ENCODE peak calls at places on chromosome 16, in nine cellular contexts. One of them, this sample, is unnamed.

GRCh38 chr16:12433691-12434390 is 369.8 kb downstream of the CPPED1 start:
- DNase-seq in AG10803: no peak
- DNase-seq in CD8-positive, alpha-beta memory T cell: no peak
- DNase-seq in GM23248: no peak
- DNase-seq in BJ: no peak
- DNase-seq in aorta: no peak
- DNase-seq in prostate gland: no peak
- DNase-seq in fibroblast of pulmonary artery: no peak
- DNase-seq in Peyer's patch: no peak
- DNase-seq in this sample: no peak

GRCh38 chr16:82882249-82882648 is 255.5 kb downstream of the CDH13 start:
- DNase-seq in CD8-positive, alpha-beta memory T cell: no peak
- DNase-seq in aorta: no peak
- DNase-seq in GM23248: no peak
- DNase-seq in fibroblast of pulmonary artery: no peak
- DNase-seq in Peyer's patch: no peak
- DNase-seq in BJ: no peak
- DNase-seq in prostate gland: no peak
- DNase-seq in AG10803: no peak
- DNase-seq in this sample: no peak

GRCh38 chr16:22373662-22374310 is 633 bp downstream of the CDR2 start:
- DNase-seq in CD8-positive, alpha-beta memory T cell: peak; percentile 46
- DNase-seq in BJ: no peak
- DNase-seq in prostate gland: peak; percentile 41
- DNase-seq in fibroblast of pulmonary artery: no peak
- DNase-seq in aorta: peak; percentile 83
- DNase-seq in AG10803: no peak
- DNase-seq in GM23248: peak; percentile 79
- DNase-seq in Peyer's patch: peak; percentile 46
- DNase-seq in this sample: peak; percentile 27

GRCh38 chr16:16805809-16806208 is 426.9 kb downstream of the NPIPA7 start:
- DNase-seq in CD8-positive, alpha-beta memory T cell: no peak
- DNase-seq in aorta: no peak
- DNase-seq in Peyer's patch: no peak
- DNase-seq in GM23248: no peak
- DNase-seq in fibroblast of pulmonary artery: no peak
- DNase-seq in BJ: no peak
- DNase-seq in prostate gland: no peak
- DNase-seq in AG10803: no peak
- DNase-seq in this sample: no peak

GRCh38 chr16:89185062-89185751 is 13.7 kb downstream of the CDH15 start:
- DNase-seq in CD8-positive, alpha-beta memory T cell: peak; percentile 45
- DNase-seq in BJ: no peak
- DNase-seq in AG10803: no peak
- DNase-seq in GM23248: peak; percentile 44
- DNase-seq in fibroblast of pulmonary artery: no peak
- DNase-seq in Peyer's patch: no peak
- DNase-seq in prostate gland: no peak
- DNase-seq in aorta: no peak
- DNase-seq in this sample: no peak

GRCh38 chr16:31141489-31142108 is 6.1 kb upstream of the PRSS8 start:
- DNase-seq in fibroblast of pulmonary artery: no peak
- DNase-seq in prostate gland: no peak
- DNase-seq in GM23248: peak; percentile 82
- DNase-seq in aorta: no peak
- DNase-seq in Peyer's patch: no peak
- DNase-seq in CD8-positive, alpha-beta memory T cell: peak; percentile 12
- DNase-seq in AG10803: no peak
- DNase-seq in BJ: no peak
- DNase-seq in this sample: peak; percentile 72

GRCh38 chr16:49465661-49466528 is 92.3 kb downstream of the C16orf78 start:
- DNase-seq in fibroblast of pulmonary artery: no peak
- DNase-seq in AG10803: no peak
- DNase-seq in aorta: no peak
- DNase-seq in CD8-positive, alpha-beta memory T cell: no peak
- DNase-seq in GM23248: no peak
- DNase-seq in Peyer's patch: no peak
- DNase-seq in BJ: no peak
- DNase-seq in prostate gland: no peak
- DNase-seq in this sample: no peak

GRCh38 chr16:57009641-57010170 is 20.3 kb downstream of the NLRC5 start:
- DNase-seq in prostate gland: no peak
- DNase-seq in CD8-positive, alpha-beta memory T cell: no peak
- DNase-seq in AG10803: no peak
- DNase-seq in GM23248: no peak
- DNase-seq in aorta: peak; percentile 9
- DNase-seq in fibroblast of pulmonary artery: no peak
- DNase-seq in BJ: no peak
- DNase-seq in Peyer's patch: no peak
- DNase-seq in this sample: no peak

GRCh38 chr16:70663524-70664324 is 17.4 kb downstream of the IL34 start:
- DNase-seq in BJ: no peak
- DNase-seq in fibroblast of pulmonary artery: no peak
- DNase-seq in CD8-positive, alpha-beta memory T cell: no peak
- DNase-seq in GM23248: no peak
- DNase-seq in Peyer's patch: no peak
- DNase-seq in prostate gland: no peak
- DNase-seq in aorta: peak; percentile 72
- DNase-seq in AG10803: no peak
- DNase-seq in this sample: no peak

GRCh38 chr16:10577305-10578202 is 2.8 kb downstream of the EMP2 start:
- DNase-seq in BJ: no peak
- DNase-seq in Peyer's patch: no peak
- DNase-seq in prostate gland: no peak
- DNase-seq in GM23248: peak; percentile 40
- DNase-seq in aorta: no peak
- DNase-seq in fibroblast of pulmonary artery: no peak
- DNase-seq in CD8-positive, alpha-beta memory T cell: no peak
- DNase-seq in AG10803: peak; percentile 85
- DNase-seq in this sample: no peak

GRCh38 chr16:47924950-47925349 is 230.8 kb downstream of the ABCC12 start:
- DNase-seq in prostate gland: no peak
- DNase-seq in aorta: no peak
- DNase-seq in fibroblast of pulmonary artery: no peak
- DNase-seq in AG10803: no peak
- DNase-seq in GM23248: no peak
- DNase-seq in Peyer's patch: no peak
- DNase-seq in CD8-positive, alpha-beta memory T cell: no peak
- DNase-seq in BJ: no peak
- DNase-seq in this sample: no peak

GRCh38 chr16:8611886-8612595 is 9.5 kb upstream of the METTL22 start:
- DNase-seq in AG10803: no peak
- DNase-seq in Peyer's patch: no peak
- DNase-seq in aorta: no peak
- DNase-seq in GM23248: peak; percentile 40
- DNase-seq in prostate gland: no peak
- DNase-seq in BJ: no peak
- DNase-seq in CD8-positive, alpha-beta memory T cell: no peak
- DNase-seq in fibroblast of pulmonary artery: peak; percentile 25
- DNase-seq in this sample: no peak

GRCh38 chr16:47486856-47487255 is 25.7 kb downstream of the PHKB start:
- DNase-seq in Peyer's patch: no peak
- DNase-seq in prostate gland: no peak
- DNase-seq in aorta: no peak
- DNase-seq in BJ: no peak
- DNase-seq in AG10803: no peak
- DNase-seq in fibroblast of pulmonary artery: no peak
- DNase-seq in GM23248: no peak
- DNase-seq in CD8-positive, alpha-beta memory T cell: no peak
- DNase-seq in this sample: no peak

GRCh38 chr16:31181102-31181830 is 1.3 kb downstream of the FUS start:
- DNase-seq in prostate gland: no peak
- DNase-seq in aorta: peak; percentile 82
- DNase-seq in GM23248: peak; percentile 78
- DNase-seq in BJ: no peak
- DNase-seq in fibroblast of pulmonary artery: peak; percentile 46
- DNase-seq in CD8-positive, alpha-beta memory T cell: no peak
- DNase-seq in AG10803: no peak
- DNase-seq in Peyer's patch: peak; percentile 31
- DNase-seq in this sample: peak; percentile 51

GRCh38 chr16:89018605-89019158 is 41.7 kb upstream of the CBFA2T3 start:
- DNase-seq in GM23248: no peak
- DNase-seq in prostate gland: no peak
- DNase-seq in Peyer's patch: no peak
- DNase-seq in aorta: peak; percentile 65
- DNase-seq in CD8-positive, alpha-beta memory T cell: no peak
- DNase-seq in AG10803: peak; percentile 52
- DNase-seq in fibroblast of pulmonary artery: no peak
- DNase-seq in BJ: no peak
- DNase-seq in this sample: no peak

GRCh38 chr16:65658339-65659275 is 536.7 kb upstream of the CDH11 start:
- DNase-seq in aorta: no peak
- DNase-seq in BJ: peak; percentile 69
- DNase-seq in AG10803: peak; percentile 94
- DNase-seq in prostate gland: peak; percentile 64
- DNase-seq in fibroblast of pulmonary artery: peak; percentile 85
- DNase-seq in GM23248: peak; percentile 96
- DNase-seq in Peyer's patch: no peak
- DNase-seq in CD8-positive, alpha-beta memory T cell: no peak
- DNase-seq in this sample: peak; percentile 99

GRCh38 chr16:55809386-55809785 is 23.5 kb downstream of the CES1 start:
- DNase-seq in fibroblast of pulmonary artery: no peak
- DNase-seq in BJ: no peak
- DNase-seq in AG10803: no peak
- DNase-seq in Peyer's patch: no peak
- DNase-seq in CD8-positive, alpha-beta memory T cell: no peak
- DNase-seq in prostate gland: no peak
- DNase-seq in GM23248: no peak
- DNase-seq in aorta: no peak
- DNase-seq in this sample: no peak

DNA sequence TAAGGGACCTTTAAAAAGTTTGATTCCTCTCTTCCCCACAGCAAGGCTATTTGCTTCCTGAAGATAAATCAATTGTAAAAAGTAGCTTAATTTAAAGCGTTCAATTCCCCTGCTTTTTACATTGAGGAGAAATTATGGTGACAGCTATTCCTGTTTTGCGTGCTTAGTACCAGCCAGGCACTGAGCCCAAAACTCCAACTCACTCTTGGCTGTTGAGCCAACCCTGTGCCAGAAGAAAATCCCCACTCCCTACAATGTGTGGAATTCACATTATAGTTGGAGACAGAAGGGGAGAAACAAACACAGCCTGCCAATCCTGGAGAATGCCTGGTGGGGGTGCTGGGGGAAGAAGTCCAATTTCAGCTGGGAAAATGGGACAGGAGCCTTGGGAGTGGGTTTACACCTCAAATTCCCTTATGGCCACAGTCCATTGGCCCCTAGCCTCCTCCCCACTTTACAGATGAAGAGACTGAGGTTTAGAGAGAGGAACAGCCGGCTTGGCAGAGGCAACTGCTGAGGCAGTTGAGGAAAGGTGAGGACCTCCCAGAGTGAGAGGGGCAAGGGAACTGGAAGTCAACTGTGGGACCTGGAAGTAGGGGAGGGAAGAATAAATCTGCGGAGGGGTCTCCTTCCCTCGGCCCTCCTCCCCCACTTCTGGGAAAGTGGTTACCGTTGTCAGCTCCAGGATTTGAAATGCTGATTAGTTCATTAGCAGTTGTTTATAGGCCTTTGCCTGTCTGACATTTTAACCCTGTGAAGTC is 26.1 kb downstream of the CDH1 start:
- DNase-seq in BJ: no peak
- DNase-seq in prostate gland: peak; percentile 49
- DNase-seq in AG10803: peak; percentile 78
- DNase-seq in CD8-positive, alpha-beta memory T cell: no peak
- DNase-seq in Peyer's patch: no peak
- DNase-seq in fibroblast of pulmonary artery: peak; percentile 15
- DNase-seq in aorta: no peak
- DNase-seq in GM23248: peak; percentile 69
- DNase-seq in this sample: no peak
- H3K4me3 ChIP-seq in BJ: no peak overlapping the region
- H3K4me3 ChIP-seq in prostate gland: no peak overlapping the region
- H3K4me3 ChIP-seq in AG10803: no peak overlapping the region
- H3K4me3 ChIP-seq in CD8-positive, alpha-beta memory T cell: no peak overlapping the region
- H3K4me3 ChIP-seq in Peyer's patch: no peak overlapping the region
- H3K4me3 ChIP-seq in fibroblast of pulmonary artery: no peak overlapping the region
- H3K4me3 ChIP-seq in aorta: no peak overlapping the region
- H3K4me3 ChIP-seq in GM23248: no peak overlapping the region
- H3K4me3 ChIP-seq in this sample: no peak overlapping the region

DNA sequence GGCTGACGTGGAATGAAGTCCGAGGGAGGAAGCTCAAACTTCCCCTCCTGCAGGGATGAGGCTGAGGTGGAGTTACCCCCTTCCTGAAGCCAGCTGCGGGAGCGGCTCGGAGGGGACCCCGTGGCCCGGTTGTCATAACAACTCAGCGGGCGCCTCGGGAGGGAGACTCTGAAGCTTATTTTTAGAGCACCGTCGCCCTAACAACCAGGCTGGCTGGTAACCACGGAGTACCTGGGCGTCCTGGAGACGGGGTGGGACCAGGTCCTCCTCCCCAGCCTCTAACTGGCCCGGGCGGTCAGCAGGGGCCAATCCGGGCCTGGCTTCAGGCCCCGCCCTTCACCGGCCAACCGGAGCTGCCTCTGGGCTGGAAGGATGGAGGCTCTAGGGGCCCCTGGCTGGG is 27.7 kb downstream of the NECAB2 start:
- DNase-seq in GM23248: no peak
- DNase-seq in BJ: no peak
- DNase-seq in fibroblast of pulmonary artery: no peak
- DNase-seq in aorta: no peak
- DNase-seq in AG10803: no peak
- DNase-seq in Peyer's patch: no peak
- DNase-seq in CD8-positive, alpha-beta memory T cell: no peak
- DNase-seq in prostate gland: peak; percentile 13
- DNase-seq in this sample: peak; percentile 39
- H3K4me3 ChIP-seq in GM23248: no peak overlapping the region
- H3K4me3 ChIP-seq in BJ: no peak overlapping the region
- H3K4me3 ChIP-seq in fibroblast of pulmonary artery: no peak overlapping the region
- H3K4me3 ChIP-seq in aorta: no peak overlapping the region
- H3K4me3 ChIP-seq in AG10803: no peak overlapping the region
- H3K4me3 ChIP-seq in Peyer's patch: no peak overlapping the region
- H3K4me3 ChIP-seq in CD8-positive, alpha-beta memory T cell: no peak overlapping the region
- H3K4me3 ChIP-seq in prostate gland: no peak overlapping the region
- H3K4me3 ChIP-seq in this sample: no peak overlapping the region

DNA sequence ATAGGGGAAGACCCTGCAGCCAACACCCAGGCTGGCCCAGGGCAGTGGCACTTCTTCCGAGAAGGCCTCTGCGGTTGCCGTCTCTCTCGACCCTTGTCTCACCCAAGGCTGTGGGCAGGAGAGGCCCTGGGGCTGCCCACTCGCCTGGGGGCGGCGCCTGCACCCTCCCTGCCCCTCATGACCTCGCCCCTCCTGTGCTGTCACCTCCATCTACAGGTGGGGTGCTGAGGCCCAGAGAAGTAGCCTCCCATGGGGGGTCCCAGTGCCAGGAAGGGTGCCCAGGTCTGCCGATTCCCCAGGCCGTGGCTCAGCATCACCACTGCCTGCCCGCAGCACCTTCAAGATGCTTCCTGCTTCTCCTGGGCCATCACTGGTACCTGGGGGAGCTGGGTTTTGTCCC is 992 bp downstream of the NLRC3 start:
- DNase-seq in fibroblast of pulmonary artery: no peak
- DNase-seq in prostate gland: no peak
- DNase-seq in Peyer's patch: no peak
- DNase-seq in aorta: no peak
- DNase-seq in GM23248: no peak
- DNase-seq in BJ: no peak
- DNase-seq in AG10803: no peak
- DNase-seq in CD8-positive, alpha-beta memory T cell: peak; percentile 23
- DNase-seq in this sample: no peak
- H3K4me3 ChIP-seq in fibroblast of pulmonary artery: no peak overlapping the region
- H3K4me3 ChIP-seq in prostate gland: no peak overlapping the region
- H3K4me3 ChIP-seq in Peyer's patch: peak overlapping the region; percentile 56
- H3K4me3 ChIP-seq in aorta: no peak overlapping the region
- H3K4me3 ChIP-seq in GM23248: no peak overlapping the region
- H3K4me3 ChIP-seq in BJ: no peak overlapping the region
- H3K4me3 ChIP-seq in AG10803: no peak overlapping the region
- H3K4me3 ChIP-seq in CD8-positive, alpha-beta memory T cell: peak overlapping the region; percentile 98
- H3K4me3 ChIP-seq in this sample: no peak overlapping the region

GRCh38 chr16:85370543-85370880 is 242.6 kb upstream of the GSE1 start:
- DNase-seq in CD8-positive, alpha-beta memory T cell: no peak
- DNase-seq in GM23248: no peak
- DNase-seq in BJ: no peak
- DNase-seq in aorta: no peak
- DNase-seq in Peyer's patch: no peak
- DNase-seq in prostate gland: no peak
- DNase-seq in AG10803: no peak
- DNase-seq in fibroblast of pulmonary artery: no peak
- DNase-seq in this sample: no peak
- H3K4me3 ChIP-seq in CD8-positive, alpha-beta memory T cell: no peak overlapping the region
- H3K4me3 ChIP-seq in GM23248: peak overlapping the region; percentile 67
- H3K4me3 ChIP-seq in BJ: no peak overlapping the region
- H3K4me3 ChIP-seq in aorta: no peak overlapping the region
- H3K4me3 ChIP-seq in Peyer's patch: no peak overlapping the region
- H3K4me3 ChIP-seq in prostate gland: no peak overlapping the region
- H3K4me3 ChIP-seq in AG10803: peak overlapping the region; percentile 51
- H3K4me3 ChIP-seq in fibroblast of pulmonary artery: no peak overlapping the region
- H3K4me3 ChIP-seq in this sample: no peak overlapping the region

This sample was measured in epithelial cell of esophagus.